ENCODE peak calls at places on chromosomes 4 and X, in seven cellular contexts. T, W, F, L, A, J and B are unnamed samples.

GRCh38 chrX:115582871-115583729 is 22.1 kb downstream of the PLS3 start:
- DNase-seq in L (no peak), F (peak; percentile 65), J (no peak), A (peak; percentile 16), W (peak; percentile 49), T (peak; percentile 69), B (no peak)

GRCh38 chr4:98779021-98779420 is 120.6 kb upstream of the TSPAN5 start:
- DNase-seq in L (no peak), T (peak; percentile 13), W (no peak), J (no peak), A (peak; percentile 13), F (no peak), B (no peak)

GRCh38 chr4:37892641-37893040 is 1.8 kb downstream of the TBC1D1 start:
- DNase-seq in W (no peak), J (no peak), L (no peak), T (no peak), A (no peak), F (no peak), B (no peak)

GRCh38 chr4:40669504-40669903 is 39.8 kb upstream of the RBM47 start:
- DNase-seq in L (no peak), F (no peak), A (no peak), W (no peak), T (no peak), J (no peak), B (no peak)

GRCh38 chrX:23292979-23293651 is 41.5 kb upstream of the PTCHD1 start:
- DNase-seq in J (peak; percentile 26), A (no peak), T (no peak), L (no peak), F (no peak), W (peak; percentile 3), B (no peak)

GRCh38 chrX:70456256-70456655 is 11.6 kb downstream of the DLG3 start:
- DNase-seq in A (no peak), W (no peak), F (no peak), L (no peak), J (no peak), T (no peak), B (no peak)

GRCh38 chrX:79592259-79592658 is 225.1 kb upstream of the ITM2A start:
- DNase-seq in T (no peak), F (no peak), L (no peak), J (no peak), W (peak; percentile 2), A (no peak), B (no peak)

GRCh38 chr4:185899833-185900232 is 87.8 kb upstream of the SORBS2 start:
- DNase-seq in J (no peak), W (no peak), A (no peak), F (no peak), T (no peak), L (no peak), B (no peak)

GRCh38 chrX:73913580-73913979 is 350.6 kb downstream of the CHIC1 start:
- DNase-seq in A (peak; percentile 77), T (peak; percentile 43), J (no peak), W (no peak), F (no peak), L (no peak), B (no peak)

GRCh38 chr4:140330311-140330900 is 43.0 kb upstream of the SCOC start:
- DNase-seq in J (no peak), F (peak; percentile 60), W (peak; percentile 62), T (peak; percentile 55), L (peak; percentile 45), A (peak; percentile 63), B (no peak)

GRCh38 chrX:110992611-110993010 is 103.4 kb upstream of the PAK3 start:
- DNase-seq in L (peak; percentile 65), T (peak; percentile 13), F (peak; percentile 19), A (peak; percentile 27), J (peak; percentile 10), W (peak; percentile 67), B (no peak)

GRCh38 chr4:155802573-155802972 is 43.8 kb downstream of the GUCY1B1 start:
- DNase-seq in J (no peak), L (no peak), W (no peak), T (peak; percentile 58), F (no peak), A (no peak), B (no peak)

GRCh38 chr4:94461506-94461905 is 9.8 kb downstream of the PDLIM5 start:
- DNase-seq in W (no peak), A (no peak), T (no peak), L (no peak), F (no peak), J (no peak), B (no peak)

GRCh38 chrX:45807572-45808425 is 607.1 kb upstream of the DIPK2B start:
- DNase-seq in F (peak; percentile 72), A (peak; percentile 64), W (peak; percentile 44), T (peak; percentile 70), J (no peak), L (peak; percentile 32), B (no peak)

GRCh38 chr4:136741468-136741867 is 790.8 kb downstream of the PCDH18 start:
- DNase-seq in W (no peak), F (no peak), J (no peak), L (no peak), T (peak; percentile 81), A (peak; percentile 60), B (no peak)

GRCh38 chr4:183552274-183553146 is 47.7 kb downstream of the ING2 start:
- DNase-seq in L (no peak), T (no peak), A (no peak), W (no peak), F (peak; percentile 11), J (no peak), B (no peak)

GRCh38 chr4:8067274-8067936 is 91.2 kb downstream of the ABLIM2 start:
- DNase-seq in F (no peak), A (no peak), T (no peak), L (no peak), J (no peak), W (no peak), B (peak; percentile 47)

GRCh38 chr4:141463678-141464077 is 172.7 kb upstream of the IL15 start:
- DNase-seq in A (no peak), F (no peak), L (no peak), W (no peak), T (peak; percentile 31), J (no peak), B (no peak)

GRCh38 chrX:40104649-40105015 is 6.9 kb upstream of the BCOR start:
- DNase-seq in J (peak; percentile 35), F (peak; percentile 84), W (no peak), A (peak; percentile 79), L (peak; percentile 53), T (peak; percentile 67), B (peak; percentile 30)

GRCh38 chr4:70544279-70544870 is 26.0 kb downstream of the AMTN start:
- DNase-seq in F (peak; percentile 46), T (peak; percentile 10), J (no peak), W (peak; percentile 66), L (peak; percentile 52), A (peak; percentile 24), B (no peak)

GRCh38 chrX:28628101-28628500 is 40.9 kb downstream of the IL1RAPL1 start:
- DNase-seq in A (no peak), W (no peak), F (no peak), J (no peak), T (no peak), L (no peak), B (no peak)

GRCh38 chr4:16692493-16692892 is 206.0 kb downstream of the LDB2 start:
- DNase-seq in W (no peak), F (peak; percentile 77), A (no peak), L (no peak), T (peak; percentile 61), J (no peak), B (no peak)

DNA sequence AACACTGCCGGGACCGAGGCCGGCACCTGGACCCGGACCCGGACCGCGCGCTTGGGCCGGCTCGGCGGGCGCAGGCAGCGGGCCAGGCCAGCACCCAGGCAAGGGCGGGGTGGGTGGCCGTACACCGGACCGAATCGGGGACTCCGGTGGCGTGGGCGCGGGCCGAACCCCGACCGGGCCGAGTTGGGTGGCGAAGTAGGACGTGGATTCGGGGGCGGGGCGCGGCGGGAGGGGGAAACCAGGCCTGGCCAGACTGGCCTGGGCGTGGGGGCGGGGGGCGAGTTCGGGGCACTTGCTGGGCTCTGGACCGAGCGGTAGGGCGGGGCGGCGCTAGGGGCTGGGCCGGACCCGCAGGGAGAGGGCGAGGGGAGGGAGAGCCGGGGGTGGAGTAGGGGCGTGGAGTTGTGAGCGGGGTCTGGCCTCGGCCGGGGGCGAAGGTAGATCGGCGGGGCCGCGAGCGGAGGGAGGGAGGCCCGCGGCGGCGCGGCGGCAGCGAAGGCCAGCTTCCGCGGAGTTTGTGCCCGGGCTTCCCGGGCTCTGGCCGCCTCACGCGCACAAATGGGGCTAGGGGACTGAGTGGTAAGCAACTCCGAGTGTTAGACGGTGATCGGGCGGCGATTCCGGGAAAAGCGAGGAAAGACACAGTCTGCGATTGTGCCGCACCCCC is 1.8 kb upstream of the BCORL1 start:
- DNase-seq in W (peak; percentile 58), L (peak; percentile 75), F (peak; percentile 35), T (no peak), J (peak; percentile 20), A (peak; percentile 47), B (peak; percentile 64)
- H3K4me3 ChIP-seq in W (peak overlapping the region; percentile 41), L (no peak overlapping the region), F (peak overlapping the region; percentile 68), T (peak overlapping the region; percentile 71), J (peak overlapping the region; percentile 56), A (peak overlapping the region; percentile 39), B (no peak overlapping the region)

GRCh38 chrX:154367474-154368308 is 6.7 kb downstream of the FLNA start:
- DNase-seq in T (no peak), A (no peak), L (no peak), W (no peak), J (no peak), F (no peak), B (no peak)
- H3K4me3 ChIP-seq in T (peak overlapping the region; percentile 95), A (no peak overlapping the region), L (no peak overlapping the region), W (no peak overlapping the region), J (no peak overlapping the region), F (peak overlapping the region; percentile 92), B (peak overlapping the region; percentile 87)

DNA sequence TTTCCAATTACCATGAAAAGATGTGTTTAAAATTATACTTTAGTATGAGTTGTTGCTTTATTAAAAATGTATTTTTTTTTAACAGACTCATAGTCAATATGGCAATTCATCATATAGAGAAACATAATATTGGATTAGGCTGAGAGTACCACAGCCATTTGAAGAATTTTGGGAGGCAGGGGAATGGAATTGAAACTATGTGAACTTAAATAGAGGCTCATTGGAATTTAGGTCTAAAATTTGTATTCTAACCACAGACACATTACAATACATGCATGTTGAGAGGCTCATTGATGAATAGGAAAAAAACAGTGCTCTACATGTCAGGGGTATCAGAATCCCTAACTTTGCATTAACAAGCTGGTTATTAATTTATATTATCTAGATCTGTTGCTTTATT is 269.6 kb downstream of the DKK2 start:
- DNase-seq in J (no peak), F (peak; percentile 42), A (no peak), T (no peak), W (no peak), L (no peak), B (no peak)
- H3K4me3 ChIP-seq in J (no peak overlapping the region), F (no peak overlapping the region), A (no peak overlapping the region), T (no peak overlapping the region), W (no peak overlapping the region), L (no peak overlapping the region), B (no peak overlapping the region)

GRCh38 chr4:168830777-168831512 is 179.1 kb downstream of the CBR4 start:
- DNase-seq in W (no peak), F (peak; percentile 53), J (no peak), L (no peak), T (no peak), A (no peak), B (no peak)
- H3K4me3 ChIP-seq in W (peak overlapping the region; percentile 92), F (peak overlapping the region; percentile 95), J (peak overlapping the region; percentile 93), L (peak overlapping the region; percentile 84), T (no peak overlapping the region), A (no peak overlapping the region), B (peak overlapping the region; percentile 89)

DNA sequence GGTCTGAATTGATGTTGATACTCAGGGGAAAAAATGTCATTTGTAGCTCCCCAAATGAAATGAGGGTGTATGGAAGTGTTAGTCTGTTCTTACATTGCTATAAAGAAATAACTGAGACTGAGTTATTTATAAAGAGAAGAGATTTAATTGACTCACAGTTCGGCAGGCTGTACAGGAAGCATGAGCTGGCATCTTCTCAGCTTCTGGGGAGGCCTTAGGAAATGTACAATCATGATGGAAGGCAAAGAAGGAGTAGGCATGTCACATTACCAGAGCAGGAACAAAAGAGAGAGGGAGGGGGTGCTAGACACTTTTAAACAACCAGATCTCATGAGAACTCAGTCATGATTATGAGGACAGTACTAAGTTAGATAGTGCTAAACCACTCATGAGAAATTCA is 1199.9 kb upstream of the DIAPH2 start:
- DNase-seq in F (no peak), A (no peak), J (no peak), L (no peak), W (no peak), T (no peak), B (no peak)
- H3K4me3 ChIP-seq in F (no peak overlapping the region), A (no peak overlapping the region), J (no peak overlapping the region), L (no peak overlapping the region), W (no peak overlapping the region), T (no peak overlapping the region), B (no peak overlapping the region)